ENCODE peak calls at places on chromosome 21, in five cellular contexts. One of them, this sample, is unnamed.

GRCh38 chr21:42939581-42940413 is 14.4 kb upstream of the ERVH48-1 start:
- DNase-seq in cardiac muscle cell: peak
- DNase-seq in RWPE2: peak
- DNase-seq in left lung: no peak
- DNase-seq in brain microvascular endothelial cell: peak
- DNase-seq in this sample: no peak

GRCh38 chr21:36721817-36722216 is 22.9 kb downstream of the SIM2 start:
- DNase-seq in cardiac muscle cell: no peak
- DNase-seq in RWPE2: no peak
- DNase-seq in left lung: no peak
- DNase-seq in brain microvascular endothelial cell: no peak
- DNase-seq in this sample: no peak

GRCh38 chr21:46109251-46110221 is 11.6 kb downstream of the COL6A2 start:
- DNase-seq in cardiac muscle cell: no peak
- DNase-seq in RWPE2: no peak
- DNase-seq in left lung: peak
- DNase-seq in brain microvascular endothelial cell: no peak
- DNase-seq in this sample: no peak

GRCh38 chr21:21682172-21682571 is 684.0 kb downstream of the NCAM2 start:
- DNase-seq in cardiac muscle cell: peak
- DNase-seq in RWPE2: no peak
- DNase-seq in left lung: no peak
- DNase-seq in brain microvascular endothelial cell: peak
- DNase-seq in this sample: no peak

GRCh38 chr21:29155118-29155932 is 24.9 kb downstream of the MAP3K7CL start:
- DNase-seq in cardiac muscle cell: peak
- DNase-seq in RWPE2: no peak
- DNase-seq in left lung: peak
- DNase-seq in brain microvascular endothelial cell: peak
- DNase-seq in this sample: no peak

GRCh38 chr21:36499578-36500471 is 19.9 kb upstream of the CLDN14 start:
- DNase-seq in cardiac muscle cell: peak
- DNase-seq in RWPE2: peak
- DNase-seq in left lung: no peak
- DNase-seq in brain microvascular endothelial cell: peak
- DNase-seq in this sample: no peak

GRCh38 chr21:28773036-28773435 is 219.6 kb downstream of the LTN1 start:
- DNase-seq in cardiac muscle cell: no peak
- DNase-seq in RWPE2: no peak
- DNase-seq in left lung: no peak
- DNase-seq in brain microvascular endothelial cell: no peak
- DNase-seq in this sample: no peak

GRCh38 chr21:28538987-28539622 is 453.6 kb downstream of the LTN1 start:
- DNase-seq in cardiac muscle cell: peak
- DNase-seq in RWPE2: no peak
- DNase-seq in left lung: no peak
- DNase-seq in brain microvascular endothelial cell: peak
- DNase-seq in this sample: no peak

DNA sequence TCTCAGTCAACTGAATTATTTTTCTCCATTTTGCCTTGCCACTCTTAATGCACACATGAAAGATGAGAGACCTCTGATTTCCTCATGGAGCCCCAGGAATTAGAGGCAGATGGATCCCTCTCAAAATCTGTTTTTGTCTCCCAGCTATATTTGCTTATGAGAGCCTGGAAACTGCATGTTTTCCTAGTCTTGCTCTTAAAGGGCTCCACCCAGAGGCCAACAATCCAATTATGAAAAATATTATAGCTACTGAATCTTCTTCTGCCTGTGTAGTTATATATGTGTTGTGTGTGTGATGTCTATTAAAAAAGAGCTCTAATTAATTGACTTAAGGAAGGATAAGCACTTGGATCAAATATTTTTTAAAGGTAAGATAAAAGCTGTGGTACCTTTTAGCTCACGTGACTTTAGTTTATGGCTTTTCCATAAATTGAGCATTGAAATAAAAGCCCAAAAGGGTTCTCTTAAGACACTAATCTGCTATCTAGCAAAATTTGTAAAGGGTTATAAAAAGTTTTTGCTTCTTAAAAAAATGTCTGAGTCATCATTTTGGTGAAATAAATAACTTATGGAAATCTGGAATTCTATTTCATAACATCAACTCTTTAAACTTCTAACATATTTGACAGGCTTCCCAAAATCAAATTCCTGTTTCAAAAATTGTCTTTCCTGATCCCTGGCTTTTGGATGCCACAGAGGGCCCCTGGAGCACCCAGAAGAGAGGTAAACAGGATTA is 31.2 kb upstream of the TSPEAR start:
- DNase-seq in cardiac muscle cell: peak
- DNase-seq in RWPE2: no peak
- DNase-seq in left lung: no peak
- DNase-seq in brain microvascular endothelial cell: no peak
- DNase-seq in this sample: peak
- TF ChIP-seq CTCF in cardiac muscle cell: peak
- TF ChIP-seq CTCF in RWPE2: peak
- TF ChIP-seq CTCF in left lung: no peak
- TF ChIP-seq CTCF in brain microvascular endothelial cell: peak
- TF ChIP-seq CTCF in this sample: peak

GRCh38 chr21:38894899-38895298 is 89.2 kb downstream of the ETS2 start:
- DNase-seq in cardiac muscle cell: no peak
- DNase-seq in RWPE2: no peak
- DNase-seq in left lung: no peak
- DNase-seq in brain microvascular endothelial cell: no peak
- DNase-seq in this sample: no peak
- TF ChIP-seq CTCF in cardiac muscle cell: no peak
- TF ChIP-seq CTCF in RWPE2: no peak
- TF ChIP-seq CTCF in left lung: no peak
- TF ChIP-seq CTCF in brain microvascular endothelial cell: no peak
- TF ChIP-seq CTCF in this sample: no peak

DNA sequence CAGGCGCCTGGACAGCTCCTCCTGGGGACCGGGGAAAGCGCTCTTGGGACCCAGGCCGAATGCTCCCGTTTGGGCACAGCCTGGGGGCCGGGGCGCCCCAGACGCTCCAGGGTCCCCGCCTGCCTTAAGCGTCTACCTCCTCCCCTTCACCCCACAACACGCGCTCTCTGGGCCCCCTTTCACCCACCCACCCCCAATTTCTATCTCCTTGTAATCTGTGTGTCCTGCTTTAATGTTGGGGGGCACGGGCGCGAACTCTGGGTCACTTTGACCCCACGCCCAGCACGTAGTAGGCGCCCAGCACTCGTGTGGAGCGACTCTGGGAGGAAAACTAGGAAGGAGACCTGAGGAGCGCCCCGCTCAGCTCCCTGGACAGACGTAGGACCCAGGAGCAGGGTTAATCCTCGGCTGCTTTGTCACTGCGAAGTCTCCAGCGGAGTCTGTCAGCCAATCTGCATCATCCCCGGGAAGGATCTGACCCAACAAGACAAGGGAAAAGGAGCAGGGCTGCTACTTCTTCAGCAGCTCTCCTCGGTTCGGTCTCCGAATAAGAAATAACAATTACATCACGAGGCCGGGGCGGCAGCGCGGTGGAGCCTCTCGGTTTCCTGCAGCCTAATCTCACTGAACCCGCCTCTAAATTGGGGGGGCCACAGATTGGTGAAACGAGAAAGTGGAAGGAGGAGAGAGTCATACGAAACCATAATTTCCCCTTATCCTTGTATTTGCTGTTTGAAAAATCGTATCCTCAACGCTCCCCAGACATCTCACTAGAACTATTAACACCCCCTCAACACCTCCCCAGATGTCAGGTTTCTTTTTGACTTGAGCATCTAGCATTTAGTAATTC is 806 bp upstream of the NRIP1 start:
- DNase-seq in cardiac muscle cell: peak
- DNase-seq in RWPE2: peak
- DNase-seq in left lung: peak
- DNase-seq in brain microvascular endothelial cell: peak
- DNase-seq in this sample: peak
- TF ChIP-seq CTCF in cardiac muscle cell: no peak
- TF ChIP-seq CTCF in RWPE2: no peak
- TF ChIP-seq CTCF in left lung: no peak
- TF ChIP-seq CTCF in brain microvascular endothelial cell: no peak
- TF ChIP-seq CTCF in this sample: no peak

GRCh38 chr21:34788879-34789278 is 120.1 kb downstream of the CLIC6 start:
- DNase-seq in cardiac muscle cell: no peak
- DNase-seq in RWPE2: no peak
- DNase-seq in left lung: no peak
- DNase-seq in brain microvascular endothelial cell: no peak
- DNase-seq in this sample: no peak

GRCh38 chr21:34790834-34791233 is 122.0 kb downstream of the CLIC6 start:
- DNase-seq in cardiac muscle cell: no peak
- DNase-seq in RWPE2: no peak
- DNase-seq in left lung: no peak
- DNase-seq in brain microvascular endothelial cell: no peak
- DNase-seq in this sample: no peak

GRCh38 chr21:34791776-34792503 is 123.1 kb downstream of the CLIC6 start:
- DNase-seq in cardiac muscle cell: no peak
- DNase-seq in RWPE2: no peak
- DNase-seq in left lung: peak
- DNase-seq in brain microvascular endothelial cell: no peak
- DNase-seq in this sample: no peak

GRCh38 chr21:34792504-34793089 is 123.8 kb downstream of the CLIC6 start:
- DNase-seq in cardiac muscle cell: no peak
- DNase-seq in RWPE2: no peak
- DNase-seq in left lung: no peak
- DNase-seq in brain microvascular endothelial cell: no peak
- DNase-seq in this sample: no peak

GRCh38 chr21:34790341-34790740 is 121.5 kb downstream of the CLIC6 start:
- DNase-seq in cardiac muscle cell: no peak
- DNase-seq in RWPE2: no peak
- DNase-seq in left lung: no peak
- DNase-seq in brain microvascular endothelial cell: no peak
- DNase-seq in this sample: no peak
- TF ChIP-seq CTCF in cardiac muscle cell: no peak
- TF ChIP-seq CTCF in RWPE2: no peak
- TF ChIP-seq CTCF in left lung: no peak
- TF ChIP-seq CTCF in brain microvascular endothelial cell: no peak
- TF ChIP-seq CTCF in this sample: no peak

DNA sequence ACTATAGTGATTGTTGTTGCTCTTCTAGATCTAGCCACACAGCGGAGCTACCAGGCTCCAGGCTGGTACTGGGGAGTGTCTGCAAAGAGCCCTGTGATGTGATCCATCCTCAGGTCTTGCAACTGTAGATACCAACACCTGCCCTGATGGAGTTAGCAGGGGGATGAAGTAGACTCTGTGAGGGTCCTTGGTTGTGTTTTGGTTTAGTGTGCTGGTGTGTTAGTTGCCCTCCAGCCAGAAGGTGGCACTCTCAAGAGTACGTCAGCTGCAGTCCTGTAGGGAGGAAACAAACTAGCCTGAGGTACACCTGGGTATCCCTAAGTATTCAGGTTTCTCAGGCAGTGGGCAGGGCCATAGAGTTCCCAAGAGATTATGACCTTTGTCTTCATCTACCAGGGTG is 81.2 kb upstream of the TMPRSS2 start:
- DNase-seq in cardiac muscle cell: no peak
- DNase-seq in RWPE2: no peak
- DNase-seq in left lung: no peak
- DNase-seq in brain microvascular endothelial cell: no peak
- DNase-seq in this sample: no peak
- TF ChIP-seq CTCF in cardiac muscle cell: no peak
- TF ChIP-seq CTCF in RWPE2: no peak
- TF ChIP-seq CTCF in left lung: no peak
- TF ChIP-seq CTCF in brain microvascular endothelial cell: no peak
- TF ChIP-seq CTCF in this sample: peak